ENCODE peak calls at places on chromosomes 2 and 18, in seven cellular contexts. Y, J, R, U, C, A and O are unnamed samples.

GRCh38 chr2:164913011-164913410 is 42.3 kb downstream of the SLC38A11 start:
- DNase-seq in Y (no peak), J (no peak), R (peak), U (no peak), C (no peak), A (no peak), O (peak)

GRCh38 chr2:80030135-80030534 is 274.4 kb downstream of the LRRTM1 start:
- DNase-seq in Y (no peak), J (peak), R (no peak), U (no peak), C (no peak), A (no peak), O (no peak)

GRCh38 chr2:111694690-111695089 is 189.3 kb downstream of the ANAPC1 start:
- DNase-seq in Y (no peak), J (peak), R (no peak), U (peak), C (peak), A (no peak), O (no peak)

GRCh38 chr2:26884486-26884885 is 36.6 kb downstream of the DPYSL5 start:
- DNase-seq in Y (no peak), J (no peak), R (no peak), U (no peak), C (no peak), A (no peak), O (no peak)

GRCh38 chr18:76131738-76132137 is 363.3 kb downstream of the ZNF516 start:
- DNase-seq in Y (no peak), J (no peak), R (no peak), U (no peak), C (peak), A (no peak), O (no peak)

GRCh38 chr2:64837925-64838641 is 151.1 kb upstream of the SLC1A4 start:
- DNase-seq in Y (peak), J (no peak), R (no peak), U (peak), C (peak), A (no peak), O (no peak)

GRCh38 chr2:114685102-114685501 is 242.7 kb downstream of the DPP10 start:
- DNase-seq in Y (no peak), J (no peak), R (peak), U (no peak), C (no peak), A (no peak), O (peak)

GRCh38 chr2:57720728-57721627 is 325.6 kb upstream of the VRK2 start:
- DNase-seq in Y (peak), J (peak), R (peak), U (peak), C (peak), A (peak), O (peak)

GRCh38 chr18:9850297-9850696 is 35.5 kb upstream of the TXNDC2 start:
- DNase-seq in Y (no peak), J (no peak), R (no peak), U (no peak), C (no peak), A (no peak), O (no peak)

GRCh38 chr18:68735498-68736343 is 20.8 kb upstream of the TMX3 start:
- DNase-seq in Y (no peak), J (peak), R (peak), U (peak), C (peak), A (peak), O (peak)

GRCh38 chr2:45851576-45852304 is 200.3 kb downstream of the PRKCE start:
- DNase-seq in Y (no peak), J (peak), R (no peak), U (peak), C (peak), A (no peak), O (no peak)

GRCh38 chr18:48777737-48778111 is 173.0 kb downstream of the SMAD7 start:
- DNase-seq in Y (no peak), J (no peak), R (no peak), U (peak), C (no peak), A (no peak), O (no peak)

GRCh38 chr2:109204412-109204811 is 75.4 kb downstream of the SH3RF3 start:
- DNase-seq in Y (peak), J (no peak), R (no peak), U (no peak), C (no peak), A (no peak), O (no peak)

GRCh38 chr2:232321156-232321816 is 57.3 kb upstream of the ALPP start:
- DNase-seq in Y (no peak), J (no peak), R (peak), U (no peak), C (no peak), A (no peak), O (peak)

GRCh38 chr18:68837665-68838390 is 39.9 kb downstream of the CCDC102B start:
- DNase-seq in Y (no peak), J (peak), R (no peak), U (peak), C (peak), A (no peak), O (no peak)

GRCh38 chr2:98869868-98870267 is 66.2 kb downstream of the CRACDL start:
- DNase-seq in Y (peak), J (no peak), R (no peak), U (no peak), C (no peak), A (no peak), O (no peak)

GRCh38 chr2:94763318-94763717 is 107.9 kb upstream of the TEKT4 start:
- DNase-seq in Y (no peak), J (no peak), R (no peak), U (no peak), C (no peak), A (no peak), O (no peak)

GRCh38 chr2:84846041-84846663 is 34.7 kb downstream of the TRABD2A start:
- DNase-seq in Y (no peak), J (peak), R (no peak), U (peak), C (peak), A (no peak), O (no peak)

GRCh38 chr2:241034490-241035141 is 36.2 kb downstream of the SNED1 start:
- DNase-seq in Y (no peak), J (no peak), R (no peak), U (no peak), C (no peak), A (no peak), O (no peak)

GRCh38 chr2:119311371-119311770 is 55.3 kb downstream of the C2orf76 start:
- DNase-seq in Y (no peak), J (no peak), R (peak), U (no peak), C (no peak), A (peak), O (peak)

GRCh38 chr18:79507076-79507545 is 111.4 kb downstream of the NFATC1 start:
- DNase-seq in Y (peak), J (no peak), R (no peak), U (peak), C (peak), A (peak), O (no peak)

DNA sequence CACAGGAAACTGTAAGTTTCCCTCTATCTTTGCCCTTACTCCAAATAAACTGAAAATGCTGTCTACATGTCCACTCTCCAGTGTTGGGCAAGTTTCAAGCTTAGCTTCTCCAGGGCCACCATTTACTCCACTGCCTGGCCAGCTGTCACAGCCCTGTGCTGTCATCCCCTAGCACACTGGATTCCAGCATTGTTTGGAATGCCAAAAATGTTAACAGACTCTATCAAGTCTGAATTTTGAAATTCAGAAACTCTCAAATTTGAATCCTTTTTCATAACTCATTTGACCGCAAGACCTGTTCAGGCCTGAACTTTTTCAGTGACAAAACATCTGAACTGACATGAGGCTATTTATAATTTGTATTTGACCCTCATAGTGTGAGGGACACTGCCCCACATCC is 5.2 kb upstream of the ARHGAP28 start:
- DNase-seq in Y (no peak), J (no peak), R (no peak), U (no peak), C (no peak), A (no peak), O (no peak)
- H3K9ac ChIP-seq in Y (no peak), J (no peak), R (no peak), U (no peak), C (no peak), A (no peak), O (no peak)

GRCh38 chr2:20273045-20273444 is 48.1 kb upstream of the SDC1 start:
- DNase-seq in Y (no peak), J (no peak), R (no peak), U (no peak), C (no peak), A (no peak), O (no peak)
- H3K9ac ChIP-seq in Y (no peak), J (no peak), R (no peak), U (no peak), C (no peak), A (no peak), O (no peak)

GRCh38 chr2:104434363-104434792 is 419.5 kb upstream of the POU3F3 start:
- DNase-seq in Y (peak), J (no peak), R (peak), U (peak), C (peak), A (no peak), O (peak)
- H3K9ac ChIP-seq in Y (no peak), J (no peak), R (no peak), U (no peak), C (peak), A (no peak), O (no peak)

GRCh38 chr2:236574000-236574399 is 4.4 kb downstream of the ACKR3 start:
- DNase-seq in Y (no peak), J (no peak), R (no peak), U (no peak), C (no peak), A (no peak), O (no peak)
- H3K9ac ChIP-seq in Y (no peak), J (no peak), R (no peak), U (no peak), C (no peak), A (no peak), O (no peak)